ENCODE peak calls at places on chromosomes 7 and 10, in five cellular contexts. One of them, this sample, is unnamed.

GRCh38 chr10:5293691-5294550 is 70.8 kb upstream of the UCN3 start:
- DNase-seq in PC-3: peak; percentile 50
- DNase-seq in prostate gland: no peak
- DNase-seq in ovary: no peak
- DNase-seq in astrocyte: no peak
- DNase-seq in this sample: peak; percentile 51

GRCh38 chr7:8131694-8132605 is 130.0 kb downstream of the ICA1 start:
- DNase-seq in prostate gland: no peak
- DNase-seq in astrocyte: no peak
- DNase-seq in PC-3: no peak
- DNase-seq in ovary: no peak
- DNase-seq in this sample: peak; percentile 56

GRCh38 chr10:119370972-119371703 is 163.8 kb downstream of the GRK5 start:
- DNase-seq in prostate gland: no peak
- DNase-seq in ovary: peak; percentile 62
- DNase-seq in astrocyte: peak; percentile 60
- DNase-seq in PC-3: no peak
- DNase-seq in this sample: no peak

GRCh38 chr10:124679401-124679800 is 64.8 kb downstream of the FAM53B start:
- DNase-seq in astrocyte: no peak
- DNase-seq in ovary: no peak
- DNase-seq in PC-3: no peak
- DNase-seq in prostate gland: no peak
- DNase-seq in this sample: no peak

GRCh38 chr10:113436836-113437235 is 116.0 kb upstream of the HABP2 start:
- DNase-seq in ovary: no peak
- DNase-seq in PC-3: no peak
- DNase-seq in astrocyte: no peak
- DNase-seq in prostate gland: no peak
- DNase-seq in this sample: no peak

GRCh38 chr10:22341190-22341935 is 3.9 kb upstream of the SPAG6 start:
- DNase-seq in PC-3: no peak
- DNase-seq in astrocyte: peak; percentile 16
- DNase-seq in ovary: peak; percentile 36
- DNase-seq in prostate gland: no peak
- DNase-seq in this sample: no peak

GRCh38 chr10:10872035-10872673 is 145.5 kb upstream of the CELF2 start:
- DNase-seq in astrocyte: peak; percentile 98
- DNase-seq in prostate gland: no peak
- DNase-seq in PC-3: no peak
- DNase-seq in ovary: peak; percentile 52
- DNase-seq in this sample: no peak

GRCh38 chr7:94100723-94101345 is 96.7 kb upstream of the BET1 start:
- DNase-seq in astrocyte: no peak
- DNase-seq in ovary: no peak
- DNase-seq in PC-3: no peak
- DNase-seq in prostate gland: no peak
- DNase-seq in this sample: no peak

GRCh38 chr10:10094700-10095099 is 923.0 kb upstream of the CELF2 start:
- DNase-seq in PC-3: no peak
- DNase-seq in ovary: no peak
- DNase-seq in astrocyte: no peak
- DNase-seq in prostate gland: no peak
- DNase-seq in this sample: no peak

GRCh38 chr10:1374901-1375804 is 319.0 kb downstream of the WDR37 start:
- DNase-seq in prostate gland: no peak
- DNase-seq in PC-3: no peak
- DNase-seq in ovary: no peak
- DNase-seq in astrocyte: no peak
- DNase-seq in this sample: no peak

DNA sequence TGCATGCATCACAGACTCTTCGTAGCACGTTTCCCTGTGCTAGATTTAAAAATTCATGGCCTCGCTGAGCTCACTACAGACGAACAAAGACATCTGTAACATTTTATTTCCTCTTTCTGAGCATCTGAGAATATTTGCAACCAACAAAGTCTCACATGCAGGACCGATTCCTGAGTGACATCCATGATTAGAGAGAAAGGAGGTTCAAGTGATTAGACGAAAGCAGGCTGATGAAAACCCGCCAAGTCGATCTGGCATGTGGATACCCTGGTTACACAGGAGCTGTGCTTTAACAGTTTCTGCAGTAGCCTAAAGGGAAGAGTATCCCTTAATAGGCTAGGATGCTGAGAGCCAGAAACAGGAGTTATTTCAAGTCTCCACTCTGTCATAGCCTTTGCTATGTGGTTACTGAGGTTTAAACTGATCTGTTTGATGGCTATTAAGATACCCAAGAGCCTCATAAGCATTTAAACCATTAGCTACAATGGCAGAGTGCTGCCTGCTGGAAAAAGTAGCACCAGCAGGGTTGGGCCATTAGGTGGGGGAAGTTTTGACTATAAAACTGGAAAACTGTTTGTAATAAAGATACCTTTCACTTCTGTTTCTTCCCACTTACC is 82.4 kb downstream of the PRKCQ start:
- DNase-seq in astrocyte: no peak
- DNase-seq in prostate gland: no peak
- DNase-seq in PC-3: no peak
- DNase-seq in ovary: no peak
- DNase-seq in this sample: no peak
- H3K4me1 ChIP-seq in astrocyte: peaks cover 3% of the 10 kb centered on the region
- H3K4me1 ChIP-seq in prostate gland: no peaks in the 10 kb centered on the region
- H3K4me1 ChIP-seq in PC-3: no peaks in the 10 kb centered on the region
- H3K4me1 ChIP-seq in ovary: no peaks in the 10 kb centered on the region
- H3K4me1 ChIP-seq in this sample: peaks cover 39% of the 10 kb centered on the region

DNA sequence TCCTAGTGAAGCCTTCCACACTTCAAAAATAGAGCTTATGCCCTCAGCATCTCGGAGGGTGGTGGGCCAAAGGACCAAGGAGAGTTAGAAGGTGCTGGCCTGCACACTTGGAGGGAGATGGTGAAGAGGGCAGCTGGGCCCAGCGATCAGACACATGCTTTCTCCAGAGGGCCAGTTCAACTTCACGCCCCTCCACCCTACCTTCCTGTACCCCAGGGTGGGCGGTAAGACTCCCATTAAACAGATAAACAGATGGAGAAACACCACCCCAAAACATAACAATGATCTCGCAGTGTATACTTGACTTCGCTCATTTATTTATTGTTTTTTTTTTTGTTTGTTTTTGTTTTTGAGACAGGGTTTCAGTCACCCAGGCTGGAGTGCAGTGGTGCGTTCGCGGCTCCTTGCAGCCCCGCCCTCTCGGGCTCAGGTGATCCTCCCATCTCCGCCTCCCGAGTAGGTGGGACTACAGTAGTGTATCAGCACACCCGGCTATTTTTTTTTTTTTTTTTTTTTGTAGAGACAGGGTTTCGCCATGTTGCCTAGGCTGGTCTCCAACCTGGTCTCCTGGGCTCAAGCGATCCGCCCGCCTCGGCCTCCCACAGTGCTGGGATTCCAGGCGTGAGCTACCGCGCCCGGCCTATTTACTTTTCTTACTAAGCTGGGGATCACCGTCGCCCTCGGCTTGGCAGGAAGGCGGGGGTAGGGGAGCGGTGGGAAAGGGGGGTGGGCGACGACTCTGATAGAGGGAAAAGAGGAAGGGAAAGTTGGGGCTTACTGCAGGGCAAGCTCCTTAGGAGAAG is 1.8 kb downstream of the C10orf95 start:
- DNase-seq in ovary: peak; percentile 78
- DNase-seq in prostate gland: peak; percentile 89
- DNase-seq in astrocyte: no peak
- DNase-seq in PC-3: peak; percentile 73
- DNase-seq in this sample: peak; percentile 78
- H3K27ac ChIP-seq in ovary: peak overlapping the region; percentile 92
- H3K27ac ChIP-seq in prostate gland: peak overlapping the region; percentile 86
- H3K27ac ChIP-seq in astrocyte: no peak overlapping the region
- H3K27ac ChIP-seq in PC-3: peak overlapping the region; percentile 55
- H3K27ac ChIP-seq in this sample: peak overlapping the region; percentile 85

GRCh38 chr7:4267326-4268039 is 414.6 kb upstream of the FOXK1 start:
- DNase-seq in PC-3: no peak
- DNase-seq in prostate gland: no peak
- DNase-seq in ovary: no peak
- DNase-seq in astrocyte: no peak
- DNase-seq in this sample: no peak
- H3K9me3 ChIP-seq in PC-3: no peaks in the 10 kb centered on the region
- H3K9me3 ChIP-seq in prostate gland: no peaks in the 10 kb centered on the region
- H3K9me3 ChIP-seq in ovary: no peaks in the 10 kb centered on the region
- H3K9me3 ChIP-seq in astrocyte: no peaks in the 10 kb centered on the region
- H3K9me3 ChIP-seq in this sample: no peaks in the 10 kb centered on the region

GRCh38 chr10:72320676-72321247 is 34.0 kb downstream of the DNAJB12 start:
- DNase-seq in ovary: peak; percentile 88
- DNase-seq in astrocyte: peak; percentile 95
- DNase-seq in prostate gland: no peak
- DNase-seq in PC-3: peak; percentile 88
- DNase-seq in this sample: peak; percentile 65
- H3K4me1 ChIP-seq in ovary: peaks cover 36% of the 10 kb centered on the region
- H3K4me1 ChIP-seq in astrocyte: peaks cover 46% of the 10 kb centered on the region
- H3K4me1 ChIP-seq in prostate gland: peaks cover 24% of the 10 kb centered on the region
- H3K4me1 ChIP-seq in PC-3: peaks cover 55% of the 10 kb centered on the region
- H3K4me1 ChIP-seq in this sample: peaks cover 76% of the 10 kb centered on the region

This sample was measured in effector memory CD4-positive, alpha-beta T cell.